ENCODE peak calls at places on chromosome 1, in nine cellular contexts. R is ovary, S is HepG2, C is K562, D is tibial nerve, P is stomach, B is A549, Q is sigmoid colon, T is GM12878. Z is an unnamed sample.

GRCh38 chr1:24606621-24607020 is 36.5 kb upstream of the SRRM1 start:
- DNase-seq in Q (no peak), T (no peak), B (no peak), C (no peak), S (no peak), R (no peak), D (no peak), P (no peak), Z (no peak)

GRCh38 chr1:234206651-234207284 is 166.5 kb upstream of the COA6 start:
- DNase-seq in D (no peak), R (no peak), S (peak), Q (no peak), C (no peak), P (no peak), B (peak), T (no peak), Z (no peak)

GRCh38 chr1:154418898-154419619 is 13.9 kb downstream of the IL6R start:
- DNase-seq in P (no peak), S (no peak), R (no peak), D (no peak), B (no peak), C (no peak), Q (no peak), T (no peak), Z (no peak)

GRCh38 chr1:162310337-162310736 is 66.3 kb downstream of the SPATA46 start:
- DNase-seq in S (no peak), P (no peak), R (no peak), Q (no peak), T (no peak), D (no peak), C (no peak), B (no peak), Z (no peak)

GRCh38 chr1:174883361-174883760 is 116.4 kb upstream of the CACYBP start:
- DNase-seq in D (no peak), S (peak), T (no peak), Q (no peak), C (no peak), B (peak), R (no peak), P (no peak), Z (no peak)

GRCh38 chr1:161816201-161816600 is 50.1 kb downstream of the ATF6 start:
- DNase-seq in S (peak), C (no peak), Q (no peak), B (no peak), R (no peak), P (no peak), T (no peak), D (no peak), Z (no peak)

GRCh38 chr1:244386595-244386994 is 65.1 kb downstream of the ADSS2 start:
- DNase-seq in Q (no peak), C (no peak), B (no peak), P (no peak), R (no peak), S (no peak), D (no peak), T (no peak), Z (no peak)

GRCh38 chr1:23627065-23627464 is 64.5 kb upstream of the RPL11 start:
- DNase-seq in T (no peak), S (no peak), C (no peak), D (no peak), Q (no peak), R (no peak), P (peak), B (no peak), Z (no peak)

GRCh38 chr1:247551716-247552115 is 2.8 kb downstream of the GCSAML start:
- DNase-seq in Q (no peak), T (no peak), C (no peak), B (no peak), P (no peak), D (no peak), R (no peak), S (no peak), Z (no peak)

GRCh38 chr1:84841971-84842370 is 51.0 kb downstream of the LPAR3 start:
- DNase-seq in R (no peak), Q (no peak), S (no peak), B (no peak), P (no peak), D (no peak), T (no peak), C (no peak), Z (no peak)

GRCh38 chr1:85297855-85298629 is 21.6 kb upstream of the BCL10 start:
- DNase-seq in B (peak), T (peak), P (peak), C (no peak), Q (no peak), S (peak), R (peak), D (peak), Z (no peak)

GRCh38 chr1:190124068-190124467 is 353.6 kb downstream of the BRINP3 start:
- DNase-seq in T (no peak), Q (no peak), R (no peak), D (no peak), S (no peak), C (no peak), P (no peak), B (peak), Z (no peak)
- TF ChIP-seq EP300 in T (no peak), Q (no peak), R (no peak), D (no peak), S (no peak), C (no peak), P (no peak), B (no peak), Z (no peak)

DNA sequence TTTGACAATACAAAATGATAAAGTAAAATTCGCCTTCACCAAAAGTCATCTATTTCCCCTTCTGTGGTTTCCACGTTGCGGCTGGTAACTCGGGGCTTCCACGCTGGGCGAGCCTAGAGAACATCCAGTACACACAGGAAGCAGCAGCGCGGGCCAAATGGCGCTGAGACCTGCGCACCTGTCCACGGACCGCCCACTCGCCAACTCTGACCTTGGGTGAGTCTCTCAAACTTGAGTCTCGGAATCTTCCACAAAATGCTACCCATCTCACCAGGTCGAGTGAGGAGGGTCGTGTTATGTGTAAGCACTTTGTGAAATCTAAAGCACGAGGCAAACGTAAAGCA is 820 bp upstream of the TTF2 start:
- DNase-seq in D (peak), C (no peak), T (peak), P (peak), Q (no peak), B (peak), S (peak), R (peak), Z (no peak)
- TF ChIP-seq EP300 in D (no peak), C (peak), T (no peak), P (no peak), Q (no peak), B (no peak), S (no peak), R (no peak), Z (no peak)

GRCh38 chr1:18944810-18945209 is 11.7 kb downstream of the IFFO2 start:
- DNase-seq in Q (peak), T (no peak), R (no peak), P (no peak), B (no peak), C (no peak), S (no peak), D (no peak), Z (no peak)

GRCh38 chr1:18943914-18944572 is 12.4 kb downstream of the IFFO2 start:
- DNase-seq in C (no peak), B (no peak), P (no peak), D (no peak), Q (no peak), T (no peak), R (no peak), S (no peak), Z (no peak)

GRCh38 chr1:18947570-18947969 is 8.9 kb downstream of the IFFO2 start:
- DNase-seq in Q (no peak), D (no peak), R (no peak), T (no peak), C (no peak), P (no peak), B (no peak), S (no peak), Z (no peak)

GRCh38 chr1:18946550-18947381 is 9.7 kb downstream of the IFFO2 start:
- DNase-seq in B (no peak), P (no peak), R (no peak), C (no peak), D (no peak), T (no peak), Q (no peak), S (no peak), Z (no peak)

DNA sequence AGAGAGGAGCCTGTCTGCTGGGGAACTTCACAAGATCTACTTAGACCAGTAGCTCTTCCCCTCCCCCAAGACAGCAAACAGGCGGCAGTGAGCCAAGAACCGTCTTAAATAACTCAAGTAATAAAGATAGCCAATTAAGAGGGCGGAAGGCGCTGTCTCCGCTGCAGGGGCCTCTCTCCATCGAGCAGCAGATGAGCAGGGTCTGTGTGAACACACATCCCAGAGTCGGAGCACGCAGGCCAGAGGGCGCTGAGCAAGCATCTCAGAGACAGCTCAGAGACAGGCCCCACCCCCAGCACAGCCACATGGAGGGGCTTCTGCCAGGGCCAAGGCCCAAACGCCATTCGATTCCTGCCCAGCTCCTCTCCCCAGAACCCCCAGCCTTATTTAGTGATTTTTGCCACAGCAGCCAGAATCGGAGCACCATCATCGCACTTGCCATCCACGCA is 11.1 kb downstream of the IFFO2 start:
- DNase-seq in C (no peak), R (no peak), B (no peak), T (no peak), Q (peak), S (no peak), P (no peak), D (no peak), Z (no peak)
- TF ChIP-seq EP300 in C (no peak), R (no peak), B (no peak), T (no peak), Q (no peak), S (no peak), P (no peak), D (no peak), Z (no peak)

GRCh38 chr1:6148497-6149241 is 31.5 kb downstream of the CHD5 start:
- DNase-seq in S (no peak), P (peak), R (peak), Q (no peak), T (no peak), B (peak), D (no peak), C (peak), Z (no peak)
- TF ChIP-seq EP300 in S (no peak), P (no peak), R (no peak), Q (no peak), T (no peak), B (no peak), D (no peak), C (no peak), Z (no peak)

DNA sequence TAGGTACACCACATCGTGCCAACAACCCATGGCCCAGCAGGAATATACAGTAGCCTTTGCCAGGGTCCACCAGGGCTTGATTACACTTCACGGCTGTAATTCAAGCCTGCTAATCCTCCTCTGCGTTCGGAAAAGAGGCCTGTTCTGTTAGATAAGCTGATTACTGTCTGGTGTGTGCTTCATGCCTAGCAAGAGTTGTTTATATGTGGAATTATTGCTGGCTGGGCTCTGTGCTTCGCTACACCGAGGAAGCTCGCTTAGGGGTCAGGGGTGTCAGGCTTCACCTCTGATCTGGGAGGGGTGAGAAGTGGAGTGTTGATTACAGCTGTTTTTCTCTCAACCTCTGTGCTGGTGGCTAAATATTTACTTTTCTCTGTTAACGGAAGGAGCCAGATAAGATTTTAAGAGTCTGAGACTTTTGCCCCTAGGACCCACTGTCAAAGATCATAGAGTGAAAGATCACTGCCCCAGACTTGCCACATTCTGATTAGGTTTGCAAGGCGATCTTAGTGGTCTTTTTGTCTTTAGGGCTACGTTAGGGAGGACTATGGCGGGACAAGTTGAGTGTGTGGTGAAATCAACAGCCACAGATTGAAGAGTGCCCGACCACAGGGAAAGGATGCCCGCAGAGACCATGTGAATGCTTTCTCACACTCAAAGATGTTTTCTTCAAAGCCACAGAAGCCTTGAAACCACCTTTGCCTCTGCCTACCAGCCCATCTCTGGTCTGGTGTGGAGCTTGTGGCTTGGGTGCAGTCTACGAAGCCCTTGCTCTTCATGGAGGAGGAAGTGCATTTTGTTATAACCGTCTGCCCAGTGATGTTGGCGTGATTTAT is 216.1 kb downstream of the PBX1 start:
- DNase-seq in B (no peak), T (no peak), R (no peak), D (no peak), C (peak), Q (no peak), P (no peak), S (no peak), Z (no peak)
- TF ChIP-seq EP300 in B (no peak), T (no peak), R (no peak), D (no peak), C (peak), Q (no peak), P (no peak), S (no peak), Z (no peak)

GRCh38 chr1:110875216-110875731 is 2.3 kb downstream of the CD53 start:
- DNase-seq in C (no peak), B (no peak), S (no peak), D (no peak), Q (no peak), T (peak), R (no peak), P (peak), Z (no peak)

GRCh38 chr1:110872366-110872744 is 593 bp upstream of the CD53 start:
- DNase-seq in T (peak), Q (no peak), D (no peak), C (no peak), R (no peak), B (no peak), P (no peak), S (no peak), Z (no peak)

GRCh38 chr1:110873856-110874255 is 908 bp downstream of the CD53 start:
- DNase-seq in B (no peak), C (no peak), T (no peak), Q (no peak), D (no peak), S (no peak), R (no peak), P (no peak), Z (no peak)

GRCh38 chr1:110872745-110873435 is at the start of gene CD53:
- DNase-seq in P (no peak), D (peak), B (no peak), S (no peak), Q (no peak), R (no peak), T (peak), C (no peak), Z (no peak)

DNA sequence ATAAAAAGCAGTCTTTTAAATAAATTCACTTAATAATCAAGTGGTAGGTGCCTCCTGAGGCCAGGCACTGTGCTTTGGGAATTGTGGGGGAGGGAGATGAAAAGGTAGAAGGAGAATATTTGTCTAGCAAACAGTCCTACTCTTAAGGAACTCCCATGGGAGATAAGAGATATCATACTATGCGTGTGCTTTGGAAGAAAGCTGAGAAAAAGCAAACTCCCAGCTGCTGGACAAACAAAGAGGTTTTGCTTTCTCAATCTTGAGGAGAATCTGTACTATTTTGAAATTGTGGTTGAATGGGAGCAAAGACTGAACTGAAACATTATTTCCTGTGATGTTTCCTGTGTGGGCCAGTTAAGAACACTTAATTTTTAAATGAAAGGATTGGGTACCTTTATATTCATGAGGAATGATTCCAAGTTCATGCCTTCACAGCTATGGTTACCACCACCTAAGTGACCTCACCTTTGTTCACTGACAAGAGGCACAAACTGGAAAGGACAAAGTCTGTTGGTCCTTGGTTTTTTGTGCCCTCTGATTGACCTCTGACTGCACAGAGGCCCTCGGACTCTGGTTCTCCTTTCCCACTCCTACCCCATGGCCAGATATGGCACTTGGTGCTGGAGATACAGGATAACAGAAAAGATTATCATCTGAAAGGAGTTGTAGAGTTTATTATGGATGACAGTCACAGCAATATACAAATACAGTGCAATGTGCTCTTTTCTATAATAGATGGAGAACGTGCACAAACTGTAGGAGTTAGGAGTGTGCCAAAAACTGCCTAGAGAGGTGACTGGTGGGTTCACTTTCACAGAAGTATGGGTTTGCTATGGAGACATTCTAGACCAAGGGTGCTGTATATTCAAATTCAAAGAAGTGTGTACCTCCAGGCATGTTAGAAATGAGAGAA is 1.6 kb downstream of the CD53 start:
- DNase-seq in T (no peak), B (peak), D (no peak), C (no peak), S (no peak), P (no peak), R (no peak), Q (no peak), Z (no peak)
- TF ChIP-seq EP300 in T (no peak), B (no peak), D (no peak), C (peak), S (no peak), P (no peak), R (no peak), Q (no peak), Z (no peak)